ENCODE peak calls at places on chromosomes 3 and 15, in five cellular contexts. One of them, this sample, is unnamed.

GRCh38 chr15:35151381-35151780 is 66.3 kb upstream of the NANOGP8 start:
- DNase-seq in naive thymus-derived CD8-positive, alpha-beta T cell: no peak
- DNase-seq in GM13976: no peak
- DNase-seq in IMR-90: no peak
- DNase-seq in BE2C: no peak
- DNase-seq in this sample: no peak

GRCh38 chr3:193554790-193555189 is at the start of gene ATP13A4:
- DNase-seq in naive thymus-derived CD8-positive, alpha-beta T cell: no peak
- DNase-seq in GM13976: no peak
- DNase-seq in IMR-90: no peak
- DNase-seq in BE2C: no peak
- DNase-seq in this sample: no peak

GRCh38 chr3:42387802-42388651 is 22.4 kb downstream of the LYZL4 start:
- DNase-seq in naive thymus-derived CD8-positive, alpha-beta T cell: peak; percentile 19
- DNase-seq in GM13976: no peak
- DNase-seq in IMR-90: no peak
- DNase-seq in BE2C: no peak
- DNase-seq in this sample: no peak

GRCh38 chr3:69872783-69873378 is 126.7 kb upstream of the SAMMSON start:
- DNase-seq in naive thymus-derived CD8-positive, alpha-beta T cell: no peak
- DNase-seq in GM13976: no peak
- DNase-seq in IMR-90: peak; percentile 60
- DNase-seq in BE2C: no peak
- DNase-seq in this sample: no peak

GRCh38 chr3:197224034-197224444 is 74.4 kb downstream of the DLG1 start:
- DNase-seq in naive thymus-derived CD8-positive, alpha-beta T cell: no peak
- DNase-seq in GM13976: peak; percentile 62
- DNase-seq in IMR-90: peak; percentile 67
- DNase-seq in BE2C: no peak
- DNase-seq in this sample: peak; percentile 74

GRCh38 chr3:58422756-58423324 is 10.8 kb downstream of the PDHB start:
- DNase-seq in naive thymus-derived CD8-positive, alpha-beta T cell: no peak
- DNase-seq in GM13976: no peak
- DNase-seq in IMR-90: peak; percentile 32
- DNase-seq in BE2C: no peak
- DNase-seq in this sample: peak; percentile 70

GRCh38 chr3:136750922-136751258 is 1.3 kb downstream of the STAG1 start:
- DNase-seq in naive thymus-derived CD8-positive, alpha-beta T cell: no peak
- DNase-seq in GM13976: no peak
- DNase-seq in IMR-90: peak; percentile 83
- DNase-seq in BE2C: no peak
- DNase-seq in this sample: peak; percentile 84

GRCh38 chr15:25762015-25762662 is 101.0 kb downstream of the ATP10A start:
- DNase-seq in naive thymus-derived CD8-positive, alpha-beta T cell: no peak
- DNase-seq in GM13976: no peak
- DNase-seq in IMR-90: peak; percentile 27
- DNase-seq in BE2C: no peak
- DNase-seq in this sample: no peak

GRCh38 chr3:8525893-8526292 is 24.3 kb downstream of the LMCD1 start:
- DNase-seq in naive thymus-derived CD8-positive, alpha-beta T cell: no peak
- DNase-seq in GM13976: no peak
- DNase-seq in IMR-90: no peak
- DNase-seq in BE2C: no peak
- DNase-seq in this sample: no peak

GRCh38 chr15:88864861-88865497 is 30.4 kb downstream of the HAPLN3 start:
- DNase-seq in naive thymus-derived CD8-positive, alpha-beta T cell: no peak
- DNase-seq in GM13976: no peak
- DNase-seq in IMR-90: no peak
- DNase-seq in BE2C: no peak
- DNase-seq in this sample: no peak

GRCh38 chr3:191624299-191624698 is 163.3 kb downstream of the PYDC2 start:
- DNase-seq in naive thymus-derived CD8-positive, alpha-beta T cell: no peak
- DNase-seq in GM13976: no peak
- DNase-seq in IMR-90: no peak
- DNase-seq in BE2C: no peak
- DNase-seq in this sample: no peak

GRCh38 chr15:67880651-67881182 is 40.9 kb upstream of the RNU6-1 start:
- DNase-seq in naive thymus-derived CD8-positive, alpha-beta T cell: no peak
- DNase-seq in GM13976: no peak
- DNase-seq in IMR-90: peak; percentile 20
- DNase-seq in BE2C: no peak
- DNase-seq in this sample: peak; percentile 32

GRCh38 chr3:124620600-124621063 is 109.6 kb upstream of the UMPS start:
- DNase-seq in naive thymus-derived CD8-positive, alpha-beta T cell: no peak
- DNase-seq in GM13976: peak; percentile 36
- DNase-seq in IMR-90: peak; percentile 26
- DNase-seq in BE2C: peak; percentile 30
- DNase-seq in this sample: peak; percentile 51

GRCh38 chr15:38182900-38183299 is 69.7 kb upstream of the SPRED1 start:
- DNase-seq in naive thymus-derived CD8-positive, alpha-beta T cell: no peak
- DNase-seq in GM13976: no peak
- DNase-seq in IMR-90: no peak
- DNase-seq in BE2C: no peak
- DNase-seq in this sample: no peak

GRCh38 chr15:54815546-54815945 is 381.2 kb downstream of the RSL24D1 start:
- DNase-seq in naive thymus-derived CD8-positive, alpha-beta T cell: no peak
- DNase-seq in GM13976: no peak
- DNase-seq in IMR-90: no peak
- DNase-seq in BE2C: no peak
- DNase-seq in this sample: no peak